ENCODE peak calls at places on chromosomes 4 and X, in nine cellular contexts. Z is astrocyte of the hippocampus; E is upper lobe of right lung; M is SW 1271; I is stimulated activated CD4-positive, alpha-beta T cell treated with anti-CD3 and anti-CD28 coated beads, Interleukin-2, amount 100 ng/mL, for 48 hours; W is naive thymus-derived CD4-positive, alpha-beta T cell; L is GM13977; R is ecto neural progenitor cell; F is GOT3. G is an unnamed sample.

GRCh38 chr4:184450045-184450444 is 24.3 kb downstream of the IRF2 start:
- DNase-seq in Z (peak; percentile 62), W (no peak), L (no peak), E (no peak), R (no peak), M (no peak), I (no peak), F (no peak), G (no peak)

GRCh38 chr4:126123933-126124332 is 809.2 kb downstream of the FAT4 start:
- DNase-seq in I (no peak), F (no peak), R (no peak), L (no peak), E (no peak), M (no peak), W (no peak), Z (no peak), G (no peak)

GRCh38 chr4:40699648-40700047 is 50.1 kb upstream of the NSUN7 start:
- DNase-seq in F (no peak), L (no peak), R (no peak), E (no peak), Z (peak; percentile 66), W (no peak), I (no peak), M (no peak), G (no peak)

GRCh38 chrX:72540318-72540717 is 32.3 kb downstream of the HDAC8 start:
- DNase-seq in M (peak; percentile 6), L (no peak), F (no peak), E (no peak), R (no peak), I (no peak), Z (peak; percentile 20), W (no peak), G (no peak)

GRCh38 chrX:64204701-64205440 is 637 bp downstream of the AMER1 start:
- DNase-seq in I (no peak), F (no peak), E (peak; percentile 69), W (peak; percentile 29), L (peak; percentile 60), Z (peak; percentile 60), R (peak; percentile 53), M (peak; percentile 35), G (peak; percentile 45)

GRCh38 chr4:164935363-164935762 is 42.1 kb downstream of the TRIM61 start:
- DNase-seq in I (no peak), F (no peak), L (peak; percentile 40), W (no peak), E (no peak), Z (no peak), M (no peak), R (no peak), G (peak; percentile 50)

GRCh38 chr4:141246683-141247429 is 26.2 kb downstream of the ZNF330 start:
- DNase-seq in Z (no peak), E (no peak), W (no peak), L (no peak), F (no peak), R (no peak), I (no peak), M (no peak), G (no peak)

GRCh38 chr4:145287351-145287750 is 107.0 kb upstream of the OTUD4 start:
- DNase-seq in E (no peak), Z (no peak), M (no peak), W (no peak), R (no peak), I (no peak), L (no peak), F (no peak), G (no peak)

GRCh38 chr4:39770471-39770870 is 72.5 kb downstream of the UBE2K start:
- DNase-seq in M (no peak), R (no peak), W (no peak), I (no peak), L (no peak), F (no peak), E (no peak), Z (no peak), G (no peak)

GRCh38 chrX:14032383-14032782 is 2.7 kb upstream of the GEMIN8 start:
- DNase-seq in W (peak; percentile 75), R (no peak), E (no peak), Z (peak; percentile 72), L (peak; percentile 59), F (no peak), M (peak; percentile 0), I (peak; percentile 46), G (peak; percentile 42)

G was measured in GM13976.